ENCODE peak calls at places on chromosome 6, in ten cellular contexts. W is progenitor cell of endocrine pancreas, U is upper lobe of left lung, L is Caco-2, F is dorsolateral prefrontal cortex, Z is fibroblast of lung, G is WTC11, K is prostate gland, O is esophagus muscularis mucosa, J is IMR-90. N is an unnamed sample.

GRCh38 chr6:45419574-45420082 is 41.9 kb upstream of the SUPT3H start:
- DNase-seq in U (peak), J (no peak), W (peak), F (peak), G (peak), Z (peak), O (no peak), L (peak), K (peak), N (peak)

GRCh38 chr6:7991992-7992815 is 72.0 kb downstream of the BLOC1S5 start:
- DNase-seq in U (no peak), Z (peak), J (peak), W (no peak), G (no peak), F (no peak), K (no peak), L (peak), O (no peak), N (no peak)

GRCh38 chr6:64680446-64680845 is 1026.6 kb downstream of the EYS start:
- DNase-seq in L (no peak), G (no peak), W (no peak), O (no peak), U (no peak), F (no peak), J (peak), K (no peak), Z (peak), N (no peak)

GRCh38 chr6:56073761-56074160 is 173.6 kb downstream of the COL21A1 start:
- DNase-seq in U (no peak), K (no peak), J (no peak), F (no peak), O (no peak), Z (no peak), W (no peak), L (no peak), G (no peak), N (no peak)

GRCh38 chr6:75557068-75557467 is 44.6 kb upstream of the SENP6 start:
- DNase-seq in O (no peak), K (no peak), J (no peak), L (no peak), G (no peak), F (no peak), Z (no peak), W (no peak), U (no peak), N (no peak)

GRCh38 chr6:161188547-161189465 is 85.1 kb downstream of the AGPAT4 start:
- DNase-seq in J (no peak), U (no peak), O (peak), G (no peak), K (no peak), F (no peak), W (no peak), L (no peak), Z (no peak), N (no peak)

GRCh38 chr6:152267967-152268845 is 369.0 kb downstream of the SYNE1 start:
- DNase-seq in J (no peak), Z (peak), O (no peak), G (no peak), F (no peak), W (no peak), U (no peak), L (peak), K (no peak), N (no peak)

GRCh38 chr6:95574811-95575210 is 2.5 kb upstream of the MANEA start:
- DNase-seq in F (no peak), G (no peak), W (no peak), J (peak), O (no peak), L (no peak), Z (peak), U (no peak), K (peak), N (no peak)

GRCh38 chr6:19818805-19819204 is 18.4 kb upstream of the ID4 start:
- DNase-seq in F (no peak), O (no peak), U (no peak), J (no peak), G (no peak), K (no peak), Z (no peak), L (no peak), W (no peak), N (no peak)

GRCh38 chr6:157761331-157761921 is 61.6 kb upstream of the SNX9 start:
- DNase-seq in J (peak), K (no peak), O (peak), Z (peak), L (no peak), W (no peak), U (no peak), F (no peak), G (no peak), N (no peak)

GRCh38 chr6:27575594-27576361 is 102.9 kb upstream of the ZNF184 start:
- DNase-seq in O (no peak), K (no peak), G (no peak), L (no peak), J (no peak), F (no peak), W (no peak), U (no peak), Z (no peak), N (no peak)

GRCh38 chr6:131948692-131949614 is 2.2 kb downstream of the CCN2 start:
- DNase-seq in U (no peak), O (no peak), G (no peak), L (no peak), J (peak), K (no peak), F (no peak), W (no peak), Z (peak), N (no peak)

GRCh38 chr6:136288566-136289326 is 900 bp downstream of the BCLAF1 start:
- DNase-seq in K (peak), U (peak), G (peak), L (peak), O (peak), J (peak), W (peak), Z (peak), F (peak), N (peak)

GRCh38 chr6:13508711-13509705 is 21.6 kb upstream of the GFOD1 start:
- DNase-seq in U (no peak), W (no peak), Z (peak), J (peak), L (no peak), O (no peak), K (no peak), G (no peak), F (no peak), N (no peak)

GRCh38 chr6:146847426-146847825 is 248.7 kb downstream of the ADGB start:
- DNase-seq in L (no peak), O (no peak), K (no peak), F (no peak), J (peak), U (no peak), Z (peak), W (no peak), G (no peak), N (no peak)

GRCh38 chr6:41167173-41167963 is 4.5 kb upstream of the TREM2 start:
- DNase-seq in W (peak), K (no peak), O (peak), J (peak), L (peak), U (no peak), F (no peak), Z (peak), G (peak), N (no peak)

GRCh38 chr6:157877573-157878011 is 54.5 kb downstream of the SNX9 start:
- DNase-seq in Z (no peak), L (no peak), O (no peak), G (no peak), U (no peak), W (no peak), K (no peak), J (no peak), F (peak), N (no peak)

GRCh38 chr6:2877057-2877882 is 25.8 kb downstream of the SERPINB9 start:
- DNase-seq in F (no peak), J (peak), G (no peak), Z (peak), W (no peak), O (peak), L (peak), K (no peak), U (no peak), N (no peak)

GRCh38 chr6:81793811-81794210 is 41.3 kb upstream of the TENT5A start:
- DNase-seq in J (peak), F (no peak), W (no peak), Z (peak), U (no peak), O (no peak), L (no peak), G (no peak), K (no peak), N (no peak)

GRCh38 chr6:24558516-24558915 is 63.7 kb downstream of the ALDH5A1 start:
- DNase-seq in G (no peak), Z (no peak), O (no peak), K (no peak), J (no peak), F (no peak), U (no peak), W (no peak), L (no peak), N (no peak)

GRCh38 chr6:44009425-44010321 is 117.6 kb downstream of the MRPL14 start:
- DNase-seq in U (no peak), G (no peak), O (no peak), L (no peak), K (no peak), J (peak), F (no peak), Z (no peak), W (no peak), N (no peak)

GRCh38 chr6:134351615-134352474 is 33.9 kb upstream of the SGK1 start:
- DNase-seq in Z (no peak), F (no peak), O (no peak), U (no peak), G (no peak), J (peak), L (no peak), K (no peak), W (no peak), N (no peak)

GRCh38 chr6:152746172-152746553 is 4.4 kb upstream of the VIP start:
- DNase-seq in Z (peak), J (peak), L (no peak), W (no peak), F (no peak), G (no peak), O (no peak), U (no peak), K (no peak), N (no peak)

GRCh38 chr6:134642217-134642616 is 307.7 kb downstream of the ALDH8A1 start:
- DNase-seq in F (no peak), U (no peak), Z (peak), L (no peak), J (peak), O (no peak), G (no peak), W (no peak), K (no peak), N (no peak)

GRCh38 chr6:137852811-137853210 is 14.2 kb upstream of the TNFAIP3 start:
- DNase-seq in U (no peak), J (no peak), Z (no peak), L (no peak), O (no peak), F (no peak), K (no peak), G (no peak), W (no peak), N (no peak)

GRCh38 chr6:162999575-163000285 is 272.0 kb downstream of the PACRG start:
- DNase-seq in U (no peak), F (no peak), G (no peak), K (no peak), W (no peak), L (no peak), J (peak), O (no peak), Z (peak), N (no peak)

GRCh38 chr6:139080255-139080920 is 51.8 kb downstream of the ABRACL start:
- DNase-seq in L (no peak), G (no peak), K (no peak), U (no peak), O (no peak), J (no peak), W (no peak), Z (no peak), F (no peak), N (no peak)

GRCh38 chr6:163291622-163292021 is 122.9 kb upstream of the QKI start:
- DNase-seq in L (no peak), U (no peak), K (no peak), J (no peak), Z (no peak), G (no peak), F (no peak), W (no peak), O (no peak), N (no peak)

GRCh38 chr6:17865798-17866725 is 121.4 kb downstream of the KIF13A start:
- DNase-seq in O (peak), K (peak), F (peak), W (no peak), G (no peak), U (peak), Z (peak), J (peak), L (no peak), N (no peak)

GRCh38 chr6:149860513-149860833 is 3.7 kb downstream of the LRP11 start:
- DNase-seq in O (no peak), J (no peak), F (no peak), Z (no peak), L (no peak), U (no peak), G (no peak), K (no peak), W (no peak), N (no peak)

GRCh38 chr6:149859938-149860337 is 4.2 kb downstream of the LRP11 start:
- DNase-seq in J (no peak), U (no peak), Z (no peak), K (no peak), F (no peak), W (no peak), O (no peak), G (no peak), L (no peak), N (no peak)

GRCh38 chr6:149859368-149859767 is 4.8 kb downstream of the LRP11 start:
- DNase-seq in J (peak), W (no peak), U (peak), K (no peak), Z (peak), G (no peak), L (peak), O (no peak), F (no peak), N (no peak)

GRCh38 chr6:149861603-149862423 is 2.3 kb downstream of the LRP11 start:
- DNase-seq in L (no peak), G (no peak), W (no peak), Z (no peak), K (no peak), J (peak), U (no peak), F (no peak), O (no peak), N (no peak)

GRCh38 chr6:149860834-149861602 is 3.1 kb downstream of the LRP11 start:
- DNase-seq in W (no peak), Z (peak), J (no peak), U (no peak), F (no peak), G (no peak), O (no peak), L (no peak), K (no peak), N (no peak)
- TF ChIP-seq CTCF in W (no peak), Z (peak), J (peak), U (no peak), F (no peak), G (no peak), O (no peak), L (no peak), K (no peak), N (no peak)

GRCh38 chr6:107538856-107539387 is 49.0 kb downstream of the SOBP start:
- DNase-seq in Z (no peak), G (no peak), L (no peak), F (no peak), U (peak), J (no peak), K (no peak), W (no peak), O (no peak), N (no peak)
- TF ChIP-seq CTCF in Z (no peak), G (no peak), L (no peak), F (no peak), U (no peak), J (no peak), K (no peak), W (no peak), O (no peak), N (no peak)

GRCh38 chr6:39617520-39617919 is 107.7 kb downstream of the KIF6 start:
- DNase-seq in O (no peak), J (no peak), W (no peak), G (no peak), Z (no peak), U (no peak), K (no peak), F (no peak), L (no peak), N (no peak)
- TF ChIP-seq CTCF in O (no peak), J (no peak), W (no peak), G (no peak), Z (no peak), U (no peak), K (no peak), F (no peak), L (no peak), N (no peak)

DNA sequence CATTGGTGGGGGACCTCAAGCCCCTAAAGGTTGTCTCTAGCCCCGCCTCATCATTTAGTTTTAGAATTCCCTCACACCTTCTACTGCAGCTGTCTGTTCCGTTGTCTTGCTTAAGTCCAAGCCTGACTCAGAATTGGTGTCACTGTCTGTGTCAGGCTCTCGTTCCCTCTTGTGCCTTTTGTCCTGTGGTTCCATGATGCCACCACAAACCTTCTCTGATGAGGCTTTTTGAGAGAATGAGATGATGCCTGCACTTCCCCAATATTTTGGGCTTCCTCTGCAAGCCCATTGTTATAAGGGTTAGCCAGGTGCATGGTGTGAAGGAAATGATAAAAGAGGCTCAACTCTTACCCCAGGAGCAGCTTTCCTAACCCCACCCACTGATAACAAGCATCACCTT is 8.1 kb upstream of the AKIRIN2 start:
- DNase-seq in U (no peak), O (no peak), L (no peak), G (no peak), W (no peak), K (no peak), Z (no peak), J (no peak), F (no peak), N (no peak)
- TF ChIP-seq CTCF in U (no peak), O (no peak), L (no peak), G (no peak), W (no peak), K (no peak), Z (no peak), J (no peak), F (no peak), N (no peak)

GRCh38 chr6:51569594-51569993 is 517.8 kb downstream of the PKHD1 start:
- DNase-seq in F (no peak), L (no peak), J (no peak), W (no peak), Z (no peak), O (no peak), G (no peak), K (no peak), U (no peak), N (no peak)
- TF ChIP-seq CTCF in F (no peak), L (no peak), J (no peak), W (no peak), Z (no peak), O (no peak), G (no peak), K (no peak), U (no peak), N (no peak)

GRCh38 chr6:35496851-35497570 is at the start of gene TEAD3:
- DNase-seq in F (no peak), K (peak), L (peak), O (no peak), G (peak), J (peak), Z (peak), U (peak), W (peak), N (peak)
- TF ChIP-seq CTCF in F (no peak), K (no peak), L (no peak), O (no peak), G (no peak), J (peak), Z (no peak), U (peak), W (peak), N (no peak)

GRCh38 chr6:141303907-141304306 is 828.8 kb upstream of the GJE1 start:
- DNase-seq in K (no peak), W (no peak), Z (no peak), G (no peak), L (no peak), U (no peak), O (no peak), F (no peak), J (no peak), N (no peak)

GRCh38 chr6:141313986-141314385 is 818.7 kb upstream of the GJE1 start:
- DNase-seq in K (no peak), F (no peak), U (no peak), J (no peak), W (no peak), Z (no peak), O (no peak), L (no peak), G (no peak), N (no peak)

GRCh38 chr6:141307309-141307998 is 825.3 kb upstream of the GJE1 start:
- DNase-seq in W (no peak), O (no peak), L (no peak), J (no peak), K (no peak), Z (no peak), F (no peak), G (no peak), U (no peak), N (no peak)

DNA sequence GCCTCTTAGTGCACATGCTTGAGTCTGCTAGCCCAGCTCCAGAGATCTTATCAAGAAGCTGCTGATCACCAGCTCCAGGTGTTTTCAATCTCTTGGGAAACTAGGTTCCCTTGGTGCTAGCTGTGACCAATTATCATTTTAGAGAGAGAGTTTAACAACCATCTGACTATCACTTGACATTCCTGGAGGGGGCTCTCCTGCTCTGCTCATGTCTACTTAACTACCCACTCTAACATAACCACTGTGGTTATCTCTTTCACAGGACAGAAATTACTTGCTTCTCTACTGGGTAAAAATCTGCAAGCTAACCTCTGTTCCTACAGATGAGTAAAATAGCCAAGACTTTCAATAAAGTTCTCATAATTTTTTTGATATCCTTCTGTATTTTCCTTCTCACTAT is 823.4 kb upstream of the GJE1 start:
- DNase-seq in U (no peak), K (no peak), G (no peak), J (no peak), L (no peak), W (no peak), Z (peak), O (no peak), F (no peak), N (no peak)
- TF ChIP-seq CTCF in U (no peak), K (no peak), G (no peak), J (no peak), L (no peak), W (no peak), Z (peak), O (no peak), F (no peak), N (no peak)

N was measured in glutamatergic neuron.